ENCODE peak calls at places on chromosomes 3 and 15, in eight cellular contexts. S is heart left ventricle, M is lower lobe of right lung, W is breast epithelium, A is GM23248, K is cardiac muscle cell, G is mammary epithelial cell, B is upper lobe of right lung. E is an unnamed sample.

GRCh38 chr3:134318166-134318565 is 56.1 kb downstream of the AMOTL2 start:
- DNase-seq in S (no peak), M (no peak), K (no peak), B (no peak), W (no peak), A (no peak), G (no peak), E (no peak)

GRCh38 chr3:195700319-195700718 is 20.5 kb upstream of the MUC20 start:
- DNase-seq in M (no peak), K (no peak), B (no peak), S (no peak), A (no peak), G (no peak), W (no peak), E (no peak)

GRCh38 chr15:74780983-74781672 is 752 bp upstream of the CSK start:
- DNase-seq in A (peak; percentile 51), W (no peak), S (no peak), K (peak; percentile 69), G (peak; percentile 47), M (no peak), B (no peak), E (no peak)

GRCh38 chr3:120182613-120183524 is 88.6 kb upstream of the GSK3B start:
- DNase-seq in S (no peak), M (no peak), W (no peak), K (no peak), B (no peak), A (peak; percentile 77), G (peak; percentile 60), E (no peak)

GRCh38 chr3:124986153-124987143 is 51.9 kb upstream of the MUC13 start:
- DNase-seq in A (peak; percentile 97), K (no peak), S (no peak), M (no peak), W (no peak), B (no peak), G (peak; percentile 71), E (no peak)

GRCh38 chr15:46636220-46636619 is 1001.4 kb downstream of the SQOR start:
- DNase-seq in B (no peak), W (no peak), A (no peak), M (no peak), K (peak; percentile 10), S (no peak), G (no peak), E (peak; percentile 9)

GRCh38 chr3:142647856-142648255 is 51.7 kb downstream of the PLS1 start:
- DNase-seq in B (no peak), G (peak; percentile 78), K (no peak), W (no peak), A (peak; percentile 41), M (no peak), S (no peak), E (no peak)

GRCh38 chr3:43093974-43094373 is 11.9 kb downstream of the POMGNT2 start:
- DNase-seq in K (no peak), B (no peak), A (no peak), M (no peak), W (no peak), S (no peak), G (no peak), E (no peak)

GRCh38 chr15:64912379-64912778 is 677 bp downstream of the ANKDD1A start:
- DNase-seq in B (no peak), K (no peak), S (no peak), G (no peak), W (no peak), M (no peak), A (no peak), E (no peak)

GRCh38 chr15:50206020-50206419 is 24.0 kb downstream of the SLC27A2 start:
- DNase-seq in G (no peak), B (no peak), A (no peak), K (no peak), S (no peak), M (no peak), W (no peak), E (no peak)

GRCh38 chr3:129560931-129561594 is 18.1 kb downstream of the H1-8 start:
- DNase-seq in K (peak; percentile 36), G (no peak), A (peak; percentile 91), S (peak; percentile 86), M (peak; percentile 82), W (peak; percentile 60), B (peak; percentile 82), E (no peak)

GRCh38 chr15:80549191-80549590 is 145.0 kb downstream of the ARNT2 start:
- DNase-seq in M (no peak), A (peak; percentile 75), B (no peak), G (peak; percentile 29), W (no peak), S (no peak), K (no peak), E (no peak)

GRCh38 chr15:75353604-75354003 is 6.8 kb downstream of the NEIL1 start:
- DNase-seq in G (no peak), W (no peak), M (no peak), B (no peak), A (no peak), K (no peak), S (no peak), E (no peak)

GRCh38 chr3:150107429-150108175 is 136.9 kb upstream of the PFN2 start:
- DNase-seq in S (no peak), K (peak; percentile 45), M (no peak), A (peak; percentile 35), W (no peak), B (no peak), G (no peak), E (no peak)

GRCh38 chr3:20125289-20125688 is 60.7 kb downstream of the SGO1 start:
- DNase-seq in M (no peak), K (no peak), B (no peak), S (no peak), A (no peak), W (no peak), G (no peak), E (no peak)

GRCh38 chr3:16741103-16741758 is 136.0 kb upstream of the DAZL start:
- DNase-seq in G (peak; percentile 81), M (no peak), A (peak; percentile 92), W (no peak), S (no peak), K (no peak), B (no peak), E (no peak)

GRCh38 chr3:135860761-135861160 is 104.8 kb upstream of the PPP2R3A start:
- DNase-seq in M (no peak), A (no peak), B (no peak), K (no peak), S (no peak), W (no peak), G (no peak), E (no peak)

GRCh38 chr15:99076555-99077308 is 28.1 kb upstream of the SYNM start:
- DNase-seq in K (peak; percentile 79), G (peak; percentile 72), B (peak; percentile 55), S (peak; percentile 62), A (peak; percentile 89), M (no peak), W (peak; percentile 62), E (peak; percentile 55)
- H3K4me3 ChIP-seq in K (no peak overlapping the region), G (peak overlapping the region; percentile 22), B (peak overlapping the region; percentile 36), S (peak overlapping the region; percentile 46), A (peak overlapping the region; percentile 70), M (peak overlapping the region; percentile 43), W (peak overlapping the region; percentile 55), E (no peak overlapping the region)

GRCh38 chr3:172213765-172214358 is 174.5 kb downstream of the FNDC3B start:
- DNase-seq in W (no peak), B (no peak), M (no peak), G (no peak), K (no peak), S (no peak), A (no peak), E (no peak)

GRCh38 chr3:172216267-172216666 is 176.9 kb downstream of the FNDC3B start:
- DNase-seq in K (no peak), B (no peak), G (no peak), S (no peak), A (no peak), W (no peak), M (no peak), E (no peak)

GRCh38 chr3:172210355-172210754 is 171.0 kb downstream of the FNDC3B start:
- DNase-seq in B (no peak), M (no peak), K (no peak), S (no peak), A (peak; percentile 47), G (no peak), W (no peak), E (no peak)

GRCh38 chr3:172211123-172211522 is 171.7 kb downstream of the FNDC3B start:
- DNase-seq in G (no peak), W (no peak), B (no peak), M (no peak), A (no peak), S (no peak), K (no peak), E (no peak)

DNA sequence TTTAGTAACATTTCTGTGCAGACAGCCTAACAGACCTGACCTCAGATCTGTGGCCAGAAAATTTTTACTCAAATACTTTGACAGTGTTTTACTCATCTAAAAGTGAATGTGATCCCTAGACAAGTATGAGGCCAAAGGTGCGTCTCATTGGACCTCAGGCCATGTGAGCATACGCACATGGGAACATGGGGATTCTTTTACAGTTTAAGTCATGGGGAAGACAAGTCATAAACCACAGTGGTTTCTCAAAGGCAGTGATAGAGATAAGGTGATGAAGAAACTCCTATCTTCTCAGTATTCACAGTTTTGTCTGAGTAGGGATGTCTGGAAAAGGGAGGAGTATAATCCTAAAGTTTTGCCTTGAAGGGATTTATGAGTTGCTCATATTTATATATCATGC is 173.8 kb downstream of the FNDC3B start:
- DNase-seq in M (no peak), W (no peak), G (peak; percentile 90), S (no peak), B (no peak), A (peak; percentile 42), K (no peak), E (no peak)
- H3K4me1 ChIP-seq in M (peaks cover 50% of the 10 kb centered on the region), W (peaks cover 18% of the 10 kb centered on the region), G (peaks cover 58% of the 10 kb centered on the region), S (peaks cover 38% of the 10 kb centered on the region), B (peaks cover 29% of the 10 kb centered on the region), A (peaks cover 38% of the 10 kb centered on the region), K (peaks cover 13% of the 10 kb centered on the region), E (peaks cover 8% of the 10 kb centered on the region)

GRCh38 chr3:39260957-39261356 is 18.9 kb downstream of the CX3CR1 start:
- DNase-seq in W (peak; percentile 61), S (peak; percentile 82), B (peak; percentile 86), A (peak; percentile 98), G (peak; percentile 89), M (peak; percentile 90), K (peak; percentile 68), E (no peak)

GRCh38 chr3:39260318-39260717 is 19.5 kb downstream of the CX3CR1 start:
- DNase-seq in K (no peak), G (no peak), A (no peak), M (no peak), W (no peak), B (no peak), S (no peak), E (no peak)

GRCh38 chr3:39254806-39255449 is 24.9 kb downstream of the CX3CR1 start:
- DNase-seq in K (no peak), S (no peak), A (peak; percentile 75), G (peak; percentile 45), W (no peak), M (no peak), B (no peak), E (no peak)

GRCh38 chr3:39251576-39251975 is 28.3 kb downstream of the CX3CR1 start:
- DNase-seq in A (no peak), W (no peak), G (no peak), M (no peak), S (no peak), B (no peak), K (no peak), E (no peak)

GRCh38 chr3:39255503-39256325 is 24.1 kb downstream of the CX3CR1 start:
- DNase-seq in M (peak; percentile 67), G (peak; percentile 20), A (no peak), S (no peak), B (no peak), W (no peak), K (no peak), E (no peak)
- H3K4me3 ChIP-seq in M (no peak overlapping the region), G (no peak overlapping the region), A (no peak overlapping the region), S (no peak overlapping the region), B (no peak overlapping the region), W (no peak overlapping the region), K (no peak overlapping the region), E (no peak overlapping the region)

GRCh38 chr15:83843511-83843910 is 189.6 kb downstream of the ADAMTSL3 start:
- DNase-seq in A (peak; percentile 91), S (peak; percentile 28), G (peak; percentile 43), W (no peak), K (no peak), M (no peak), B (no peak), E (no peak)
- H3K4me1 ChIP-seq in A (peaks cover 48% of the 10 kb centered on the region), S (no peaks in the 10 kb centered on the region), G (peaks cover 32% of the 10 kb centered on the region), W (no peaks in the 10 kb centered on the region), K (no peaks in the 10 kb centered on the region), M (peaks cover 13% of the 10 kb centered on the region), B (peaks cover 18% of the 10 kb centered on the region), E (no peaks in the 10 kb centered on the region)

E was measured in iPS DF 6.9.